ENCODE peak calls at places on chromosomes 1 and 21, in ten cellular contexts. One of them, this sample, is unnamed. For H3K4me1, the result is how much of the 10 kb centered on the place peaks cover.

GRCh38 chr1:111847519-111847918 is 91.8 kb downstream of the DDX20 start:
- DNase-seq in heart left ventricle: no peak
- DNase-seq in lower lobe of right lung: no peak
- DNase-seq in left ventricle myocardium inferior: no peak
- DNase-seq in kidney: no peak
- DNase-seq in psoas muscle: no peak
- DNase-seq in breast epithelium: no peak
- DNase-seq in vagina: no peak
- DNase-seq in Panc1: no peak
- DNase-seq in tibial artery: no peak
- DNase-seq in this sample: no peak

GRCh38 chr21:36079010-36079649 is 9.3 kb downstream of the CBR1 start:
- DNase-seq in heart left ventricle: no peak
- DNase-seq in lower lobe of right lung: peak
- DNase-seq in left ventricle myocardium inferior: no peak
- DNase-seq in kidney: no peak
- DNase-seq in psoas muscle: no peak
- DNase-seq in breast epithelium: no peak
- DNase-seq in vagina: no peak
- DNase-seq in Panc1: no peak
- DNase-seq in tibial artery: no peak
- DNase-seq in this sample: no peak

GRCh38 chr1:214801191-214801590 is 198.2 kb downstream of the CENPF start:
- DNase-seq in heart left ventricle: no peak
- DNase-seq in lower lobe of right lung: no peak
- DNase-seq in left ventricle myocardium inferior: no peak
- DNase-seq in kidney: no peak
- DNase-seq in psoas muscle: no peak
- DNase-seq in breast epithelium: no peak
- DNase-seq in vagina: no peak
- DNase-seq in Panc1: no peak
- DNase-seq in tibial artery: no peak
- DNase-seq in this sample: no peak

GRCh38 chr1:9558946-9559545 is 19.8 kb downstream of the SLC25A33 start:
- DNase-seq in heart left ventricle: no peak
- DNase-seq in lower lobe of right lung: no peak
- DNase-seq in left ventricle myocardium inferior: no peak
- DNase-seq in kidney: no peak
- DNase-seq in psoas muscle: no peak
- DNase-seq in breast epithelium: no peak
- DNase-seq in vagina: no peak
- DNase-seq in Panc1: no peak
- DNase-seq in tibial artery: no peak
- DNase-seq in this sample: no peak

GRCh38 chr1:218779341-218779831 is 394.3 kb upstream of the LYPLAL1 start:
- DNase-seq in heart left ventricle: no peak
- DNase-seq in lower lobe of right lung: no peak
- DNase-seq in left ventricle myocardium inferior: no peak
- DNase-seq in kidney: no peak
- DNase-seq in psoas muscle: no peak
- DNase-seq in breast epithelium: no peak
- DNase-seq in vagina: no peak
- DNase-seq in Panc1: no peak
- DNase-seq in tibial artery: no peak
- DNase-seq in this sample: no peak

GRCh38 chr21:42677339-42678117 is 24.1 kb downstream of the PDE9A start:
- DNase-seq in heart left ventricle: no peak
- DNase-seq in lower lobe of right lung: no peak
- DNase-seq in left ventricle myocardium inferior: no peak
- DNase-seq in kidney: no peak
- DNase-seq in psoas muscle: peak
- DNase-seq in breast epithelium: no peak
- DNase-seq in vagina: no peak
- DNase-seq in Panc1: no peak
- DNase-seq in tibial artery: no peak
- DNase-seq in this sample: no peak

GRCh38 chr1:75723989-75724471 is 479 bp upstream of the ACADM start:
- DNase-seq in heart left ventricle: peak
- DNase-seq in lower lobe of right lung: peak
- DNase-seq in left ventricle myocardium inferior: peak
- DNase-seq in kidney: peak
- DNase-seq in psoas muscle: peak
- DNase-seq in breast epithelium: peak
- DNase-seq in vagina: no peak
- DNase-seq in Panc1: peak
- DNase-seq in tibial artery: peak
- DNase-seq in this sample: peak

GRCh38 chr1:2972011-2972878 is 49.0 kb upstream of the ACTRT2 start:
- DNase-seq in heart left ventricle: no peak
- DNase-seq in lower lobe of right lung: no peak
- DNase-seq in left ventricle myocardium inferior: no peak
- DNase-seq in kidney: peak
- DNase-seq in psoas muscle: no peak
- DNase-seq in breast epithelium: no peak
- DNase-seq in vagina: no peak
- DNase-seq in Panc1: no peak
- DNase-seq in tibial artery: peak
- DNase-seq in this sample: peak

GRCh38 chr1:164771568-164772350 is 212.8 kb downstream of the PBX1 start:
- DNase-seq in heart left ventricle: no peak
- DNase-seq in lower lobe of right lung: no peak
- DNase-seq in left ventricle myocardium inferior: no peak
- DNase-seq in kidney: no peak
- DNase-seq in psoas muscle: no peak
- DNase-seq in breast epithelium: no peak
- DNase-seq in vagina: peak
- DNase-seq in Panc1: no peak
- DNase-seq in tibial artery: no peak
- DNase-seq in this sample: no peak

GRCh38 chr1:109050228-109050995 is 8.5 kb upstream of the WDR47 start:
- DNase-seq in heart left ventricle: no peak
- DNase-seq in lower lobe of right lung: no peak
- DNase-seq in left ventricle myocardium inferior: no peak
- DNase-seq in kidney: no peak
- DNase-seq in psoas muscle: no peak
- DNase-seq in breast epithelium: no peak
- DNase-seq in vagina: no peak
- DNase-seq in Panc1: no peak
- DNase-seq in tibial artery: no peak
- DNase-seq in this sample: no peak

GRCh38 chr1:41882068-41882477 is 36.6 kb downstream of the HIVEP3 start:
- DNase-seq in heart left ventricle: no peak
- DNase-seq in lower lobe of right lung: no peak
- DNase-seq in left ventricle myocardium inferior: no peak
- DNase-seq in kidney: no peak
- DNase-seq in psoas muscle: no peak
- DNase-seq in breast epithelium: peak
- DNase-seq in vagina: no peak
- DNase-seq in Panc1: no peak
- DNase-seq in tibial artery: no peak
- DNase-seq in this sample: no peak

GRCh38 chr21:44253832-44254700 is 7.6 kb downstream of the DNMT3L start:
- DNase-seq in heart left ventricle: peak
- DNase-seq in lower lobe of right lung: peak
- DNase-seq in left ventricle myocardium inferior: no peak
- DNase-seq in kidney: peak
- DNase-seq in psoas muscle: peak
- DNase-seq in breast epithelium: no peak
- DNase-seq in vagina: no peak
- DNase-seq in Panc1: no peak
- DNase-seq in tibial artery: peak
- DNase-seq in this sample: no peak

GRCh38 chr1:228172591-228173527 is 7.3 kb downstream of the IBA57 start:
- DNase-seq in heart left ventricle: no peak
- DNase-seq in lower lobe of right lung: no peak
- DNase-seq in left ventricle myocardium inferior: no peak
- DNase-seq in kidney: peak
- DNase-seq in psoas muscle: no peak
- DNase-seq in breast epithelium: no peak
- DNase-seq in vagina: no peak
- DNase-seq in Panc1: no peak
- DNase-seq in tibial artery: no peak
- DNase-seq in this sample: no peak
- TF ChIP-seq CTCF in heart left ventricle: no peak
- TF ChIP-seq CTCF in lower lobe of right lung: no peak
- TF ChIP-seq CTCF in left ventricle myocardium inferior: no peak
- TF ChIP-seq CTCF in kidney: no peak
- TF ChIP-seq CTCF in psoas muscle: no peak
- TF ChIP-seq CTCF in breast epithelium: no peak
- TF ChIP-seq CTCF in vagina: no peak
- TF ChIP-seq CTCF in Panc1: no peak
- TF ChIP-seq CTCF in tibial artery: no peak
- TF ChIP-seq CTCF in this sample: no peak

GRCh38 chr1:31688233-31688918 is 15.4 kb downstream of the COL16A1 start:
- DNase-seq in heart left ventricle: no peak
- DNase-seq in lower lobe of right lung: no peak
- DNase-seq in left ventricle myocardium inferior: no peak
- DNase-seq in kidney: peak
- DNase-seq in psoas muscle: no peak
- DNase-seq in breast epithelium: no peak
- DNase-seq in vagina: no peak
- DNase-seq in Panc1: no peak
- DNase-seq in tibial artery: no peak
- DNase-seq in this sample: no peak
- H3K4me1 ChIP-seq in heart left ventricle: under half
- H3K4me1 ChIP-seq in lower lobe of right lung: under half
- H3K4me1 ChIP-seq in left ventricle myocardium inferior: under half
- H3K4me1 ChIP-seq in kidney: under half
- H3K4me1 ChIP-seq in psoas muscle: under half
- H3K4me1 ChIP-seq in breast epithelium: under half
- H3K4me1 ChIP-seq in vagina: under half
- H3K4me1 ChIP-seq in Panc1: under half
- H3K4me1 ChIP-seq in tibial artery: under half
- H3K4me1 ChIP-seq in this sample: under half

DNA sequence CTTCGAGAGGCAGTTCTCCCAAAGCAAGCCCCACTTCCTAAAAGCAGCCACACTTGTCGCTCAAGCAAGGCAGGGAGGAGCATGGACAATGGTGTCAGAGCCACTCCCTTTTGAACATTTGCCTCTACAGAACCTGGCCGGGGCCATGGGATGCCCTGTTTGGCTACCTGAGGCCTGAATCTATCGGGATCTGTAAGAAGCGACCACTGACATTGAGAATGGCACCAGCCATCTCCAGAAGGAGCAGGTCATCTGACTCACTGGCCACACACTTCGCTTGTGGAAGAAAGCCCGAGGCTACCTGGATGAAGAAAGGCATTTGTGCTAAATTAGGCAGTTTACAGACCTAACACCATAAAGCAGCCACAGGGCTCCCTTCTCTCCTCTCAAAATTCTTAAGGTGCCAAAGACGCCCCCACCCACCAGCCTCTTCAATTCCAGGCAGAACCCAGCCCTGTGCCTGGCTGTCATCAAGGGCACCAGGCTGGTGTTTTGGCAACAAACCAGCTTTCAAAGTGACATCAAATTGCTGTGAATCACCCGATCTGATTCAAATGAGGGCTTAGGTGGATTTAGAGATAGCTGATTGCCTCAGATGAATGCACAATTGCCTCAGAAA is 104.8 kb downstream of the ETS2 start:
- DNase-seq in heart left ventricle: no peak
- DNase-seq in lower lobe of right lung: no peak
- DNase-seq in left ventricle myocardium inferior: no peak
- DNase-seq in kidney: no peak
- DNase-seq in psoas muscle: no peak
- DNase-seq in breast epithelium: peak
- DNase-seq in vagina: no peak
- DNase-seq in Panc1: no peak
- DNase-seq in tibial artery: no peak
- DNase-seq in this sample: no peak
- H3K27ac ChIP-seq in heart left ventricle: peak
- H3K27ac ChIP-seq in lower lobe of right lung: peak
- H3K27ac ChIP-seq in left ventricle myocardium inferior: peak
- H3K27ac ChIP-seq in kidney: no peak
- H3K27ac ChIP-seq in psoas muscle: peak
- H3K27ac ChIP-seq in breast epithelium: peak
- H3K27ac ChIP-seq in vagina: peak
- H3K27ac ChIP-seq in Panc1: no peak
- H3K27ac ChIP-seq in tibial artery: peak
- H3K27ac ChIP-seq in this sample: peak

GRCh38 chr1:47386268-47386667 is 29.8 kb upstream of the FOXE3 start:
- DNase-seq in heart left ventricle: no peak
- DNase-seq in lower lobe of right lung: no peak
- DNase-seq in left ventricle myocardium inferior: no peak
- DNase-seq in kidney: no peak
- DNase-seq in psoas muscle: no peak
- DNase-seq in breast epithelium: no peak
- DNase-seq in vagina: no peak
- DNase-seq in Panc1: no peak
- DNase-seq in tibial artery: no peak
- DNase-seq in this sample: no peak

GRCh38 chr1:47390843-47391242 is 25.2 kb upstream of the FOXE3 start:
- DNase-seq in heart left ventricle: no peak
- DNase-seq in lower lobe of right lung: no peak
- DNase-seq in left ventricle myocardium inferior: no peak
- DNase-seq in kidney: no peak
- DNase-seq in psoas muscle: no peak
- DNase-seq in breast epithelium: no peak
- DNase-seq in vagina: no peak
- DNase-seq in Panc1: no peak
- DNase-seq in tibial artery: no peak
- DNase-seq in this sample: no peak

GRCh38 chr1:47389735-47390134 is 26.4 kb upstream of the FOXE3 start:
- DNase-seq in heart left ventricle: no peak
- DNase-seq in lower lobe of right lung: no peak
- DNase-seq in left ventricle myocardium inferior: no peak
- DNase-seq in kidney: no peak
- DNase-seq in psoas muscle: no peak
- DNase-seq in breast epithelium: no peak
- DNase-seq in vagina: no peak
- DNase-seq in Panc1: no peak
- DNase-seq in tibial artery: no peak
- DNase-seq in this sample: no peak

GRCh38 chr1:47387921-47388509 is 28.1 kb upstream of the FOXE3 start:
- DNase-seq in heart left ventricle: no peak
- DNase-seq in lower lobe of right lung: no peak
- DNase-seq in left ventricle myocardium inferior: no peak
- DNase-seq in kidney: no peak
- DNase-seq in psoas muscle: no peak
- DNase-seq in breast epithelium: no peak
- DNase-seq in vagina: no peak
- DNase-seq in Panc1: no peak
- DNase-seq in tibial artery: no peak
- DNase-seq in this sample: no peak

DNA sequence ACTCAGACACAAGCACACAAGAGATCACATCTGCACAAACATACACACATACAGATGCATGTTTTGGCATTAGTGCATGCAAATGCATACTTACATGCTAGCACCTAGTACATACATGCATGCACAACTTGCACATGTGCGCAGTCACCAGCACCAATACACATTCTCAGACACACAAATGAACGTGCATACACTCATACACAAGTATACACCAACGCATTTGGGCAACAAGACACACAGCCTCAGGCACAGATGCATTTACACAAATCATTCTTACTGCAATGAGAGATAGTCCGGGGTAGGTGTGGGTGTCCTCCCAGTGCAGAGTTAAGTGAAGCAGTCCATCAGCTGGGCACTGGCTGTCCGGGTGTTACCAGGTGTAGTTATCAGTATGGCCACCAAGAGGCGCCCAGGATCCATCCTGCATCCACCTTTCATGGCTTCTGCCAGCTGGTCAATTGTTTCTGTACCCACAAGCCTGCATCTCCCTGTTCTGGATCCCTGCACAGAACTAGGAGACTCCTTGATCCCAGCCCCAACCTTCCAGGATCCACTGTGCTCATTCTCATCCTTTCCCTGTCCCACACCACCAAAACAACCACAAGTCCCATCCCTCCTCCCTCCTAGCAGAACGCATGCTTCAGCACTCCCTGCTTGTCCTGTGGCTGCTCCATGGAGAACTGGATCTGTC is 27.4 kb upstream of the FOXE3 start:
- DNase-seq in heart left ventricle: peak
- DNase-seq in lower lobe of right lung: no peak
- DNase-seq in left ventricle myocardium inferior: peak
- DNase-seq in kidney: peak
- DNase-seq in psoas muscle: peak
- DNase-seq in breast epithelium: no peak
- DNase-seq in vagina: no peak
- DNase-seq in Panc1: peak
- DNase-seq in tibial artery: peak
- DNase-seq in this sample: no peak
- TF ChIP-seq CTCF in heart left ventricle: peak
- TF ChIP-seq CTCF in lower lobe of right lung: peak
- TF ChIP-seq CTCF in left ventricle myocardium inferior: peak
- TF ChIP-seq CTCF in kidney: peak
- TF ChIP-seq CTCF in psoas muscle: peak
- TF ChIP-seq CTCF in breast epithelium: peak
- TF ChIP-seq CTCF in vagina: peak
- TF ChIP-seq CTCF in Panc1: peak
- TF ChIP-seq CTCF in tibial artery: peak
- TF ChIP-seq CTCF in this sample: peak

This sample was measured in ascending aorta.